ENCODE peak calls at places on chromosomes 13 and 19, in four cellular contexts. L is GM06990, F is suprapubic skin, G is AG04449. Q is an unnamed sample.

GRCh38 chr13:72180253-72180952 is 313.4 kb upstream of the DACH1 start:
- DNase-seq in L (no peak), F (no peak), G (no peak), Q (no peak)

GRCh38 chr13:39401756-39402155 is 201.2 kb downstream of the LHFPL6 start:
- DNase-seq in G (no peak), L (no peak), F (no peak), Q (no peak)

GRCh38 chr13:25729201-25729600 is 322.6 kb downstream of the SHISA2 start:
- DNase-seq in F (no peak), L (no peak), G (no peak), Q (no peak)

GRCh38 chr19:46060012-46060411 is 19.2 kb upstream of the IGFL4 start:
- DNase-seq in G (no peak), L (no peak), F (no peak), Q (peak)

GRCh38 chr13:44266305-44266704 is 107.3 kb upstream of the SERP2 start:
- DNase-seq in G (no peak), L (no peak), F (no peak), Q (peak)

GRCh38 chr13:87129602-87130300 is 541.4 kb upstream of the SLITRK5 start:
- DNase-seq in F (no peak), L (no peak), G (no peak), Q (no peak)

GRCh38 chr13:90750957-90751356 is 596.5 kb upstream of the MIR17HG start:
- DNase-seq in L (no peak), F (no peak), G (no peak), Q (no peak)

GRCh38 chr19:52748336-52748950 is 13.6 kb upstream of the ZNF611 start:
- DNase-seq in L (no peak), F (no peak), G (no peak), Q (peak)

GRCh38 chr13:93289047-93289446 is 62.4 kb downstream of the GPC6 start:
- DNase-seq in G (no peak), F (no peak), L (no peak), Q (no peak)

GRCh38 chr13:31987071-31987470 is 44.5 kb upstream of the FRY start:
- DNase-seq in F (no peak), G (no peak), L (no peak), Q (no peak)

GRCh38 chr19:16435999-16436650 is 35.6 kb downstream of the EPS15L1 start:
- DNase-seq in F (no peak), L (no peak), G (no peak), Q (no peak)

GRCh38 chr13:95660981-95661581 is 15.9 kb upstream of the DNAJC3 start:
- DNase-seq in F (no peak), G (no peak), L (no peak), Q (peak)

GRCh38 chr13:39810091-39810877 is 154.8 kb downstream of the COG6 start:
- DNase-seq in F (no peak), L (no peak), G (no peak), Q (no peak)

GRCh38 chr13:20848944-20849343 is 53.6 kb downstream of the XPO4 start:
- DNase-seq in F (no peak), L (no peak), G (no peak), Q (no peak)

GRCh38 chr13:29511980-29512379 is 83.5 kb downstream of the SLC7A1 start:
- DNase-seq in F (peak), L (no peak), G (no peak), Q (no peak)

GRCh38 chr13:80658705-80659104 is 317.8 kb upstream of the SPRY2 start:
- DNase-seq in F (no peak), G (no peak), L (no peak), Q (no peak)

GRCh38 chr13:99796175-99796819 is 175.3 kb downstream of the ZIC5 start:
- DNase-seq in L (no peak), F (no peak), G (no peak), Q (peak)

GRCh38 chr19:5355693-5356092 is 15.1 kb upstream of the PTPRS start:
- DNase-seq in F (no peak), L (no peak), G (no peak), Q (no peak)

GRCh38 chr19:5356428-5356827 is 15.8 kb upstream of the PTPRS start:
- DNase-seq in G (no peak), L (no peak), F (no peak), Q (no peak)

GRCh38 chr19:5355076-5355475 is 14.5 kb upstream of the PTPRS start:
- DNase-seq in L (no peak), F (no peak), G (no peak), Q (no peak)

GRCh38 chr19:5352229-5352763 is 11.7 kb upstream of the PTPRS start:
- DNase-seq in L (no peak), G (no peak), F (no peak), Q (no peak)

DNA sequence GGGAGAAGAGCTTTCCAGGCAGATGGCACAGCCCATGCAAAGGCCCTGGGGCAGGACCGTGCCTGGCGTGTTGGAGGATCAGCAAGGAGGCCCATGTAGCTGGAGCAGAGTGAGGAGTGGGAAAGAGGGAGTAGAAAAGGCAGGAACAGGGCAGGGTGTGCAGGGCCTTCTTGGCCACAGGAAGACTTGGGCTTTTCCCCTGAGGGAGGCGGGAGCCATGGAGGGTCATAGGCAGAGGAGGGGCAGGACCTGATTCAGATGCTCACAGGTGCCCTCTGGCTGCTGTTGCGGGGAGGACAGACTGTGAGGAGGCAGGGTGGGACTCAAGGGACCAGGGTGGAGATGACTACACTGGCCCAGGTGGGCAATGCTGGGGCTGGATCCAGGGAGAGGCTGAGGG is 13.8 kb upstream of the PTPRS start:
- DNase-seq in F (no peak), L (no peak), G (no peak), Q (no peak)
- TF ChIP-seq CTCF in F (no peak), L (peak), G (peak), Q (peak)

GRCh38 chr19:2577722-2578335 is 101.9 kb downstream of the GADD45B start:
- DNase-seq in F (no peak), G (no peak), L (no peak), Q (no peak)
- TF ChIP-seq CTCF in F (no peak), G (no peak), L (no peak), Q (no peak)

DNA sequence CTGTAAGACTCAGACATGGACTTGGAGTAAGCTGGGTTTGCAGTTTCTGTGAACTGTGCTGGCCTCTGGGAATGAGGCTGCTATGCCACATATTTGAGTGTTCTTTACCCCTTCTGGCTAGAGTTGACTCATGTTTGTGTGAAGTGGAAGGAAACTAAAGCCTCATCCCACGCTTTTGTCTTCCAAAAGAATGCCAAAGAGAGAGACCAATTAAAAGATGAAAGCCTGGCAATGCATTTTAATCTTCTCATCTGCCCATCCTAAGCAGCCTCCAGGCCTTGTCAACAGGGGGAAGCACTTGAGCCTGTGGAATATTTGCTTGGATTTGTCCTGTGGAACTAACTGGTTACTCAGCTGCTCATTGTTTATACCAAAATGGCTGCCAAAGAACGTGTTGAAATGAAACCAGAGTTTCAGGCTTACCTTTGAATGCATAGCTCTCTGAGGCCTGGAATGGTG is 49.1 kb downstream of the LMO7 start:
- DNase-seq in G (peak), F (no peak), L (no peak), Q (no peak)
- TF ChIP-seq CTCF in G (peak), F (no peak), L (no peak), Q (no peak)

GRCh38 chr13:96988441-96988840 is 5.8 kb downstream of the OXGR1 start:
- DNase-seq in F (no peak), L (no peak), G (no peak), Q (no peak)

GRCh38 chr13:96982672-96983071 is 11.6 kb downstream of the OXGR1 start:
- DNase-seq in L (no peak), F (no peak), G (no peak), Q (no peak)

DNA sequence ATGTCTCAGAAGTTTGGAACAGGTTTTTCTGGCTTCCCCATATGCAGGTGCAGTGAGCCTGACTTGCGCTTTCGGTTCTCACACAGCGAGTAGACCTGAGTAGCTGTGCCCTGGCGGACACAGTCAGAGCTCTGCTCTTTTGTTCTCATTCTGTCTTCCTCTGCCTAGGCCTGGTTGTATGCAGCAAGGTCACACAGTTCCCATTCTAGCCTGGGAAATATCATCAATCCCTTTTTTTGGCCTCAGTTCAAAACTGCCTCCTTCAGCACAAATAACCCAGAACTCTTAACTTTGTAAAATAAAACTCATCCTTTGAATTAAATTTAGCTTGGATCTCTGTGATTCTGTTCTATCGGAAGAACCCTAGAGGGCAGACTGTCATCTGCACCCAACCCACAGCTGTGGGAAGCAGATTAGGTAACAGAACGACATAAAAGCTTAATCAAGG is 10.2 kb downstream of the OXGR1 start:
- DNase-seq in G (no peak), F (no peak), L (no peak), Q (no peak)
- TF ChIP-seq CTCF in G (no peak), F (peak), L (no peak), Q (peak)

Q was measured in OCI-LY7.